ENCODE peak calls at places on chromosomes 4 and X, in four cellular contexts. One of them, this sample, is unnamed.

GRCh38 chrX:79182616-79183015 is 38.1 kb downstream of the GPR174 start:
- DNase-seq in HepG2: no peak
- DNase-seq in SK-N-SH: no peak
- DNase-seq in GM12878: peak; percentile 84
- DNase-seq in this sample: no peak

GRCh38 chr4:12122316-12122715 is 693.6 kb upstream of the HS3ST1 start:
- DNase-seq in HepG2: no peak
- DNase-seq in GM12878: no peak
- DNase-seq in SK-N-SH: no peak
- DNase-seq in this sample: no peak

GRCh38 chrX:118116308-118117068 is at the start of gene KLHL13:
- DNase-seq in GM12878: no peak
- DNase-seq in SK-N-SH: peak; percentile 92
- DNase-seq in HepG2: no peak
- DNase-seq in this sample: peak; percentile 78

GRCh38 chr4:115711575-115711974 is 598.2 kb upstream of the NDST4 start:
- DNase-seq in HepG2: no peak
- DNase-seq in GM12878: no peak
- DNase-seq in SK-N-SH: no peak
- DNase-seq in this sample: no peak

GRCh38 chr4:41611881-41612871 is 74.2 kb downstream of the LIMCH1 start:
- DNase-seq in GM12878: no peak
- DNase-seq in HepG2: no peak
- DNase-seq in SK-N-SH: peak; percentile 44
- DNase-seq in this sample: no peak

GRCh38 chrX:71998836-71999509 is 88.3 kb downstream of the NHSL2 start:
- DNase-seq in GM12878: no peak
- DNase-seq in HepG2: peak; percentile 12
- DNase-seq in SK-N-SH: peak; percentile 76
- DNase-seq in this sample: peak; percentile 28

GRCh38 chrX:74534569-74535038 is 79.8 kb downstream of the RLIM start:
- DNase-seq in HepG2: no peak
- DNase-seq in GM12878: peak; percentile 36
- DNase-seq in SK-N-SH: no peak
- DNase-seq in this sample: no peak

GRCh38 chr4:101292901-101293300 is 54.4 kb downstream of the PPP3CA start:
- DNase-seq in GM12878: no peak
- DNase-seq in SK-N-SH: no peak
- DNase-seq in HepG2: no peak
- DNase-seq in this sample: no peak

GRCh38 chrX:150463566-150463965 is 100.4 kb downstream of the MAMLD1 start:
- DNase-seq in GM12878: no peak
- DNase-seq in SK-N-SH: no peak
- DNase-seq in HepG2: no peak
- DNase-seq in this sample: no peak

GRCh38 chr4:173289351-173289725 is 44.8 kb downstream of the HMGB2 start:
- DNase-seq in GM12878: no peak
- DNase-seq in SK-N-SH: no peak
- DNase-seq in HepG2: no peak
- DNase-seq in this sample: no peak

GRCh38 chr4:37243722-37244582 is 591 bp upstream of the NWD2 start:
- DNase-seq in SK-N-SH: peak; percentile 25
- DNase-seq in HepG2: peak; percentile 0
- DNase-seq in GM12878: no peak
- DNase-seq in this sample: no peak

GRCh38 chrX:28552322-28552721 is 34.9 kb upstream of the IL1RAPL1 start:
- DNase-seq in GM12878: no peak
- DNase-seq in SK-N-SH: no peak
- DNase-seq in HepG2: no peak
- DNase-seq in this sample: no peak

GRCh38 chr4:133208694-133209285 is 59.7 kb downstream of the PCDH10 start:
- DNase-seq in GM12878: no peak
- DNase-seq in SK-N-SH: no peak
- DNase-seq in HepG2: no peak
- DNase-seq in this sample: no peak

GRCh38 chrX:267771-268261 is 13.4 kb upstream of the PLCXD1 start:
- DNase-seq in GM12878: no peak
- DNase-seq in SK-N-SH: no peak
- DNase-seq in HepG2: no peak
- DNase-seq in this sample: no peak

GRCh38 chr4:119653990-119654389 is 25.4 kb upstream of the PDE5A start:
- DNase-seq in HepG2: no peak
- DNase-seq in GM12878: no peak
- DNase-seq in SK-N-SH: no peak
- DNase-seq in this sample: no peak

GRCh38 chr4:93828332-93828829 is at the start of gene ATOH1:
- DNase-seq in SK-N-SH: peak; percentile 76
- DNase-seq in HepG2: no peak
- DNase-seq in GM12878: no peak
- DNase-seq in this sample: no peak

GRCh38 chr4:118351851-118352827 is 664 bp downstream of the PRSS12 start:
- DNase-seq in HepG2: peak; percentile 4
- DNase-seq in SK-N-SH: peak; percentile 65
- DNase-seq in GM12878: no peak
- DNase-seq in this sample: no peak

GRCh38 chrX:2883770-2884169 is 45.4 kb downstream of the ARSD start:
- DNase-seq in HepG2: no peak
- DNase-seq in GM12878: no peak
- DNase-seq in SK-N-SH: no peak
- DNase-seq in this sample: no peak

GRCh38 chr4:77100234-77100633 is 24.4 kb upstream of the CCNI start:
- DNase-seq in GM12878: no peak
- DNase-seq in SK-N-SH: no peak
- DNase-seq in HepG2: no peak
- DNase-seq in this sample: no peak

GRCh38 chr4:8394125-8394524 is 46.4 kb downstream of the ACOX3 start:
- DNase-seq in HepG2: no peak
- DNase-seq in SK-N-SH: no peak
- DNase-seq in GM12878: no peak
- DNase-seq in this sample: no peak

GRCh38 chrX:38806054-38806389 is 4.8 kb downstream of the MID1IP1 start:
- DNase-seq in HepG2: no peak
- DNase-seq in GM12878: no peak
- DNase-seq in SK-N-SH: peak; percentile 29
- DNase-seq in this sample: peak; percentile 67

GRCh38 chr4:148443550-148444295 is 1.5 kb upstream of the NR3C2 start:
- DNase-seq in SK-N-SH: peak; percentile 38
- DNase-seq in GM12878: no peak
- DNase-seq in HepG2: no peak
- DNase-seq in this sample: no peak

GRCh38 chr4:1872918-1873269 is 1.7 kb downstream of the NSD2 start:
- DNase-seq in SK-N-SH: no peak
- DNase-seq in GM12878: no peak
- DNase-seq in HepG2: no peak
- DNase-seq in this sample: peak; percentile 36

GRCh38 chr4:14952352-14952751 is 49.9 kb upstream of the CPEB2 start:
- DNase-seq in GM12878: no peak
- DNase-seq in SK-N-SH: no peak
- DNase-seq in HepG2: no peak
- DNase-seq in this sample: no peak

GRCh38 chr4:182893490-182893889 is 23.7 kb downstream of the DCTD start:
- DNase-seq in SK-N-SH: no peak
- DNase-seq in GM12878: no peak
- DNase-seq in HepG2: no peak
- DNase-seq in this sample: no peak

GRCh38 chr4:76310683-76311082 is 4.2 kb downstream of the STBD1 start:
- DNase-seq in GM12878: no peak
- DNase-seq in SK-N-SH: peak; percentile 45
- DNase-seq in HepG2: no peak
- DNase-seq in this sample: no peak

GRCh38 chrX:107677501-107677901 is 49.2 kb downstream of the PRPS1 start:
- DNase-seq in HepG2: no peak
- DNase-seq in GM12878: no peak
- DNase-seq in SK-N-SH: no peak
- DNase-seq in this sample: no peak

GRCh38 chr4:71958978-71959377 is 72.8 kb upstream of the NPFFR2 start:
- DNase-seq in HepG2: no peak
- DNase-seq in SK-N-SH: no peak
- DNase-seq in GM12878: no peak
- DNase-seq in this sample: no peak

GRCh38 chrX:33211356-33212254 is at the start of gene DMD:
- DNase-seq in GM12878: no peak
- DNase-seq in HepG2: peak; percentile 1
- DNase-seq in SK-N-SH: no peak
- DNase-seq in this sample: no peak

GRCh38 chr4:38490753-38491446 is 173.1 kb upstream of the KLF3 start:
- DNase-seq in GM12878: no peak
- DNase-seq in SK-N-SH: no peak
- DNase-seq in HepG2: peak; percentile 93
- DNase-seq in this sample: no peak

GRCh38 chrX:65924938-65925507 is 114.9 kb downstream of the VSIG4 start:
- DNase-seq in HepG2: no peak
- DNase-seq in GM12878: no peak
- DNase-seq in SK-N-SH: no peak
- DNase-seq in this sample: peak; percentile 31

GRCh38 chr4:61202100-61202637 is 2.0 kb downstream of the ADGRL3 start:
- DNase-seq in GM12878: no peak
- DNase-seq in HepG2: no peak
- DNase-seq in SK-N-SH: peak; percentile 60
- DNase-seq in this sample: no peak

GRCh38 chr4:61200195-61200990 is at the start of gene ADGRL3:
- DNase-seq in HepG2: no peak
- DNase-seq in GM12878: no peak
- DNase-seq in SK-N-SH: peak; percentile 81
- DNase-seq in this sample: no peak

GRCh38 chr4:61202638-61203495 is 2.7 kb downstream of the ADGRL3 start:
- DNase-seq in SK-N-SH: peak; percentile 32
- DNase-seq in HepG2: no peak
- DNase-seq in GM12878: no peak
- DNase-seq in this sample: no peak

GRCh38 chr4:61200991-61201526 is 933 bp downstream of the ADGRL3 start:
- DNase-seq in HepG2: no peak
- DNase-seq in SK-N-SH: peak; percentile 56
- DNase-seq in GM12878: no peak
- DNase-seq in this sample: no peak

GRCh38 chr4:61201562-61202099 is 1.5 kb downstream of the ADGRL3 start:
- DNase-seq in GM12878: no peak
- DNase-seq in SK-N-SH: peak; percentile 50
- DNase-seq in HepG2: no peak
- DNase-seq in this sample: no peak
- H3K4me2 ChIP-seq in GM12878: no peak overlapping the region
- H3K4me2 ChIP-seq in SK-N-SH: peak overlapping the region; percentile 78
- H3K4me2 ChIP-seq in HepG2: no peak overlapping the region
- H3K4me2 ChIP-seq in this sample: no peak overlapping the region

GRCh38 chr4:112516401-112517066 is 554 bp upstream of the NEUROG2 start:
- DNase-seq in HepG2: no peak
- DNase-seq in SK-N-SH: peak; percentile 81
- DNase-seq in GM12878: no peak
- DNase-seq in this sample: peak; percentile 20

GRCh38 chr4:112514449-112515277 is 1.3 kb downstream of the NEUROG2 start:
- DNase-seq in GM12878: no peak
- DNase-seq in HepG2: no peak
- DNase-seq in SK-N-SH: peak; percentile 64
- DNase-seq in this sample: no peak

GRCh38 chr4:112516076-112516385 is at the start of gene NEUROG2:
- DNase-seq in SK-N-SH: peak; percentile 72
- DNase-seq in GM12878: no peak
- DNase-seq in HepG2: no peak
- DNase-seq in this sample: no peak

GRCh38 chr4:112515278-112516075 is 503 bp downstream of the NEUROG2 start:
- DNase-seq in HepG2: no peak
- DNase-seq in GM12878: no peak
- DNase-seq in SK-N-SH: peak; percentile 75
- DNase-seq in this sample: peak; percentile 30

DNA sequence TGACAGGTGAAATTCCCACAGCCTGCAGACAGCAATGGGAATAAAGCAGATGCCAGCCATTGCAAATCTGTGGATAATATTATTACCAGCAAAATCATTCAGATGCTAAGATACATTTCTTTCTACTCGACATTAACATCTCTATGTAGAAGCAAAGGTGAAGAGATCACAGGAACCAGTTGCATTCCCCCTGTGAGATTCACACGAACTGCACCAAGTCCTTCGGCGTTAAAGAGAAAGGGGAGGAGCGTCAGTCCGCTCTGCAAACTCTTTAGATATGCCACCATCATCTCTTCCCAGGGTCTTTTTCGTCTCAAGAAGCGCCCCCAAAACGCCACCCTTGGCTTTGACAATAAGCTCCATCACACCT is 1.9 kb downstream of the NEUROG2 start:
- DNase-seq in HepG2: no peak
- DNase-seq in SK-N-SH: peak; percentile 33
- DNase-seq in GM12878: no peak
- DNase-seq in this sample: no peak
- TF ChIP-seq FOXM1 in HepG2: no peak
- TF ChIP-seq FOXM1 in SK-N-SH: no peak
- TF ChIP-seq FOXM1 in GM12878: no peak
- TF ChIP-seq FOXM1 in this sample: no peak

GRCh38 chrX:16978193-16978984 is 31.9 kb downstream of the REPS2 start:
- DNase-seq in GM12878: no peak
- DNase-seq in SK-N-SH: no peak
- DNase-seq in HepG2: no peak
- DNase-seq in this sample: no peak
- H3K4me2 ChIP-seq in GM12878: no peak overlapping the region
- H3K4me2 ChIP-seq in SK-N-SH: no peak overlapping the region
- H3K4me2 ChIP-seq in HepG2: no peak overlapping the region
- H3K4me2 ChIP-seq in this sample: no peak overlapping the region

GRCh38 chr4:150237110-150237852 is 159.0 kb downstream of the DCLK2 start:
- DNase-seq in HepG2: no peak
- DNase-seq in SK-N-SH: no peak
- DNase-seq in GM12878: no peak
- DNase-seq in this sample: no peak
- TF ChIP-seq FOXM1 in HepG2: no peak
- TF ChIP-seq FOXM1 in SK-N-SH: peak; percentile 89
- TF ChIP-seq FOXM1 in GM12878: no peak
- TF ChIP-seq FOXM1 in this sample: no peak

GRCh38 chrX:31136144-31136572 is 64.3 kb upstream of the FTHL17 start:
- DNase-seq in GM12878: peak; percentile 82
- DNase-seq in SK-N-SH: no peak
- DNase-seq in HepG2: no peak
- DNase-seq in this sample: no peak

GRCh38 chrX:31138124-31138523 is 66.3 kb upstream of the FTHL17 start:
- DNase-seq in HepG2: no peak
- DNase-seq in GM12878: no peak
- DNase-seq in SK-N-SH: no peak
- DNase-seq in this sample: no peak

DNA sequence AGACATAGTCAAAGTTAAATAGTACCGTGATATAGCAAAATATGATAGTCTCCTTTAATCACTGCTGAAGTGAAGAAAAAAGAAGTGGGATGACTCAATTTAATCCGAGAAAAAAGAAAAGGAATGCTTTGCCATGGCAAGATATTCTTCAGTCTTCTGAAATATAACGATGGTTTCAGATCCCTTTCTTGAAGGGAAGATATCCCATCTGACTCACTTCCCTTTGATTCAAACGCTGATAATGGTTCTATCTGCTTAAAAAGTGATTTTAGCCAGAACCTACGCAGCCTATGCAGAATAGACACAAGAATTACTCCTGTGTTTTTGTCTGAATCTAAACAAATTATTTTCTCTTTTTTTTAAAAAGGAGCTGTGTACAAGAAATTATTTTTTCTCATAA is 68.1 kb upstream of the FTHL17 start:
- DNase-seq in GM12878: no peak
- DNase-seq in SK-N-SH: no peak
- DNase-seq in HepG2: no peak
- DNase-seq in this sample: no peak
- H3K4me2 ChIP-seq in GM12878: no peak overlapping the region
- H3K4me2 ChIP-seq in SK-N-SH: no peak overlapping the region
- H3K4me2 ChIP-seq in HepG2: no peak overlapping the region
- H3K4me2 ChIP-seq in this sample: no peak overlapping the region

GRCh38 chr4:3880595-3881120 is 114.5 kb downstream of the ADRA2C start:
- DNase-seq in HepG2: peak; percentile 56
- DNase-seq in SK-N-SH: peak; percentile 89
- DNase-seq in GM12878: no peak
- DNase-seq in this sample: peak; percentile 72
- TF ChIP-seq FOXM1 in HepG2: no peak
- TF ChIP-seq FOXM1 in SK-N-SH: no peak
- TF ChIP-seq FOXM1 in GM12878: no peak
- TF ChIP-seq FOXM1 in this sample: no peak

This sample was measured in K562.